ENCODE peak calls at places on chromosomes 11 and 22, in eight cellular contexts. H, S, B, E, A, L, J and Z are unnamed samples.

GRCh38 chr22:44765571-44766285 is 13.4 kb downstream of the ARHGAP8 start:
- DNase-seq in A (no peak), L (no peak), B (no peak), J (no peak), H (no peak), S (peak; percentile 18), E (peak; percentile 51), Z (no peak)

GRCh38 chr22:23774922-23775436 is 2.3 kb downstream of the MMP11 start:
- DNase-seq in A (peak; percentile 33), H (peak; percentile 74), S (peak; percentile 65), B (no peak), J (no peak), L (no peak), E (no peak), Z (no peak)

GRCh38 chr22:22893077-22893805 is 5.6 kb downstream of the IGLL5 start:
- DNase-seq in J (no peak), H (no peak), S (no peak), A (no peak), B (peak; percentile 76), E (no peak), L (peak; percentile 8), Z (no peak)

GRCh38 chr11:133978816-133979215 is 22.0 kb upstream of the IGSF9B start:
- DNase-seq in H (no peak), L (no peak), J (no peak), B (no peak), E (no peak), A (peak; percentile 3), S (no peak), Z (no peak)

GRCh38 chr22:25131198-25131887 is 68.3 kb upstream of the CRYBB3 start:
- DNase-seq in B (no peak), E (no peak), A (no peak), L (no peak), S (no peak), H (no peak), J (peak; percentile 50), Z (no peak)

GRCh38 chr22:48636746-48637145 is 1190.9 kb downstream of the BRD1 start:
- DNase-seq in L (no peak), E (no peak), J (no peak), H (no peak), A (no peak), B (no peak), S (no peak), Z (no peak)

GRCh38 chr11:8055111-8055835 is 25.7 kb upstream of the TUB start:
- DNase-seq in B (no peak), E (no peak), S (no peak), A (no peak), J (no peak), L (peak; percentile 75), H (peak; percentile 78), Z (no peak)

GRCh38 chr22:24142831-24143230 is 38.5 kb upstream of the SUSD2 start:
- DNase-seq in E (no peak), A (no peak), J (no peak), B (no peak), L (no peak), H (no peak), S (no peak), Z (no peak)

DNA sequence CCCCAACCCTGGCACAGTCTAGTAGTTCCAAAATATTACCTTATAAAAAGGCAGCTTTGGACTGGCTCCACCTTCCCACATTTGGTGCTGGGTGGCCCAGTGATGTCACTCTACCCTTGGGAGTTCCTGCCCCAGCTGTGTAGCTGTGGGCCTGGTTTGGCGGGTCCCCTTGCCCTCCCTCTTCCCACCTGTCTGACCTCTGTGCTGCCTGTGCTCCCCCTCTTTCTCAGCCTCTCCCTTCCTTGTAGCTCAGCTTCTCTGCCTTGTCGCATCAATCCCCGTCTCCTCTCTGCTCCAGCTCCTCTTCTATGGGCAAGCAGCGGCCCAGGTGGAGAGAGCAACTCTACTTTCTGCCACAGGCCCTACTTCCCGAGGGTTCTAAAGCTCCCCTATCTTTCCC is 54.6 kb downstream of the CHRDL2 start:
- DNase-seq in A (no peak), L (no peak), H (no peak), S (no peak), E (no peak), J (peak; percentile 7), B (no peak), Z (no peak)
- H3K27ac ChIP-seq in A (no peak overlapping the region), L (no peak overlapping the region), H (no peak overlapping the region), S (no peak overlapping the region), E (no peak overlapping the region), J (no peak overlapping the region), B (no peak overlapping the region), Z (no peak overlapping the region)

GRCh38 chr11:19869466-19869865 is 156.8 kb downstream of the NAV2 start:
- DNase-seq in A (no peak), E (no peak), J (no peak), S (no peak), L (no peak), B (no peak), H (no peak), Z (no peak)

GRCh38 chr11:19867064-19867463 is 154.4 kb downstream of the NAV2 start:
- DNase-seq in A (no peak), S (no peak), L (no peak), H (no peak), B (no peak), J (no peak), E (no peak), Z (no peak)

GRCh38 chr11:19869946-19870589 is 157.4 kb downstream of the NAV2 start:
- DNase-seq in B (peak; percentile 34), A (no peak), S (peak; percentile 26), L (no peak), E (no peak), H (no peak), J (no peak), Z (no peak)

GRCh38 chr11:19868871-19869270 is 156.2 kb downstream of the NAV2 start:
- DNase-seq in L (no peak), A (peak; percentile 20), H (no peak), J (no peak), S (peak; percentile 61), B (no peak), E (no peak), Z (no peak)

GRCh38 chr11:19868281-19868821 is 155.7 kb downstream of the NAV2 start:
- DNase-seq in J (no peak), H (peak; percentile 64), A (peak; percentile 65), E (no peak), L (peak; percentile 49), B (no peak), S (peak; percentile 88), Z (peak; percentile 73)
- H3K27ac ChIP-seq in J (no peak overlapping the region), H (no peak overlapping the region), A (no peak overlapping the region), E (no peak overlapping the region), L (peak overlapping the region; percentile 28), B (peak overlapping the region; percentile 60), S (no peak overlapping the region), Z (no peak overlapping the region)

GRCh38 chr22:19604711-19605268 is 80.6 kb upstream of the CLDN5 start:
- DNase-seq in H (no peak), S (no peak), L (no peak), B (no peak), A (no peak), E (no peak), J (no peak), Z (no peak)
- H3K27ac ChIP-seq in H (no peak overlapping the region), S (no peak overlapping the region), L (no peak overlapping the region), B (peak overlapping the region; percentile 15), A (no peak overlapping the region), E (peak overlapping the region; percentile 42), J (no peak overlapping the region), Z (no peak overlapping the region)

GRCh38 chr11:70397336-70397982 is 870 bp upstream of the CTTN start:
- DNase-seq in S (peak; percentile 17), J (peak; percentile 32), B (no peak), H (peak; percentile 78), E (no peak), A (peak; percentile 30), L (peak; percentile 44), Z (no peak)
- H3K27ac ChIP-seq in S (peak overlapping the region; percentile 89), J (peak overlapping the region; percentile 64), B (peak overlapping the region; percentile 84), H (no peak overlapping the region), E (peak overlapping the region; percentile 84), A (peak overlapping the region; percentile 70), L (peak overlapping the region; percentile 89), Z (peak overlapping the region; percentile 89)

GRCh38 chr11:36452987-36453386 is 57.1 kb downstream of the TRAF6 start:
- DNase-seq in J (no peak), E (no peak), L (no peak), S (no peak), B (no peak), H (no peak), A (no peak), Z (no peak)

GRCh38 chr11:36455658-36456111 is 54.4 kb downstream of the TRAF6 start:
- DNase-seq in B (peak; percentile 91), H (peak; percentile 65), S (peak; percentile 100), J (no peak), A (peak; percentile 98), L (peak; percentile 8), E (no peak), Z (no peak)

GRCh38 chr11:36454991-36455611 is 55.0 kb downstream of the TRAF6 start:
- DNase-seq in A (no peak), H (peak; percentile 73), L (peak; percentile 37), S (peak; percentile 33), E (no peak), B (no peak), J (no peak), Z (no peak)

GRCh38 chr11:36453678-36454077 is 56.4 kb downstream of the TRAF6 start:
- DNase-seq in S (peak; percentile 35), B (no peak), A (peak; percentile 37), H (no peak), J (peak; percentile 76), E (no peak), L (no peak), Z (no peak)

GRCh38 chr11:36454551-36454950 is 55.5 kb downstream of the TRAF6 start:
- DNase-seq in E (no peak), L (no peak), H (no peak), A (no peak), S (no peak), J (no peak), B (no peak), Z (no peak)
- H3K27ac ChIP-seq in E (peak overlapping the region; percentile 68), L (no peak overlapping the region), H (peak overlapping the region; percentile 97), A (no peak overlapping the region), S (peak overlapping the region; percentile 93), J (no peak overlapping the region), B (no peak overlapping the region), Z (peak overlapping the region; percentile 58)

DNA sequence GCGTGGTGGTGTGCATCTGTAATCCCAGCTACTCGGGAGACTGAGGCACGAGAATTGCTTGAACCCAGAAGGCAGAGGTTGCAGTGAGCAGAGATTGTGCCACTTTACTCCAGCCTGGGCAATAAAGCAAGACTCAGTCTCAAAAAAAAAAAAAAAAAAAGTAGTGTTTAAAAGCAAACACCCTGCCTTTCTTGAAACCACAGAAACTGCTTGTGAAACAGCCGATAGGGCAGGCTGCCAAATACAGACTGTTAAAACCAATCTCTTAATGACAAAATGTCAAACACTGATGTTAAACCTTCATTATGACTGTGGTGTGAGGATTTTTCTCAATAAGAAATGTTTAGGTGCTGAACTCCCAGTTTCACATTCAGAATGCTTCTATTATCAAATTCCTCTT is 27.3 kb downstream of the MARK2 start:
- DNase-seq in S (peak; percentile 59), B (peak; percentile 84), A (peak; percentile 61), L (no peak), E (peak; percentile 79), H (no peak), J (peak; percentile 88), Z (no peak)
- H3K27ac ChIP-seq in S (no peak overlapping the region), B (no peak overlapping the region), A (no peak overlapping the region), L (no peak overlapping the region), E (no peak overlapping the region), H (no peak overlapping the region), J (peak overlapping the region; percentile 16), Z (no peak overlapping the region)